ENCODE peak calls at places on chromosomes 11 and 22, in nine cellular contexts. L, F, Q, A, R, E, P, G and O are unnamed samples.

GRCh38 chr11:78416285-78417174 is 1.1 kb downstream of the GAB2 start:
- DNase-seq in L (peak; percentile 70), F (peak; percentile 60), Q (peak; percentile 47), A (peak; percentile 87), R (peak; percentile 87), E (peak; percentile 81), P (peak; percentile 78), G (peak; percentile 61), O (peak; percentile 81)

GRCh38 chr22:25729595-25729994 is 12.4 kb upstream of the MYO18B start:
- DNase-seq in L (no peak), F (no peak), Q (no peak), A (no peak), R (no peak), E (no peak), P (no peak), G (no peak), O (no peak)

GRCh38 chr11:121595717-121596156 is 143.0 kb upstream of the SORL1-AS1 start:
- DNase-seq in L (no peak), F (no peak), Q (no peak), A (no peak), R (peak; percentile 100), E (peak; percentile 8), P (no peak), G (no peak), O (peak; percentile 59)

GRCh38 chr11:122656631-122657101 is 1.1 kb downstream of the UBASH3B start:
- DNase-seq in L (peak; percentile 37), F (peak; percentile 31), Q (peak; percentile 8), A (peak; percentile 41), R (peak; percentile 52), E (peak; percentile 60), P (peak; percentile 42), G (peak; percentile 26), O (no peak)

GRCh38 chr11:70210051-70210501 is 7.0 kb downstream of the FADD start:
- DNase-seq in L (no peak), F (no peak), Q (no peak), A (no peak), R (peak; percentile 84), E (no peak), P (no peak), G (no peak), O (no peak)

GRCh38 chr11:13962562-13963168 is at the start of gene SPON1:
- DNase-seq in L (peak; percentile 41), F (peak; percentile 18), Q (peak; percentile 10), A (peak; percentile 75), R (peak; percentile 13), E (no peak), P (peak; percentile 82), G (peak; percentile 22), O (no peak)

GRCh38 chr22:38397189-38398097 is 57.6 kb downstream of the KCNJ4 start:
- DNase-seq in L (no peak), F (no peak), Q (no peak), A (peak; percentile 61), R (peak; percentile 28), E (no peak), P (no peak), G (no peak), O (no peak)

GRCh38 chr11:123264431-123264780 is 69.4 kb upstream of the CLMP start:
- DNase-seq in L (no peak), F (no peak), Q (no peak), A (no peak), R (no peak), E (no peak), P (no peak), G (no peak), O (no peak)

GRCh38 chr22:43155789-43156188 is 4.4 kb downstream of the TSPO start:
- DNase-seq in L (no peak), F (no peak), Q (no peak), A (no peak), R (no peak), E (no peak), P (no peak), G (no peak), O (no peak)

GRCh38 chr22:21650823-21651520 is 8.9 kb downstream of the SDF2L1 start:
- DNase-seq in L (no peak), F (no peak), Q (no peak), A (no peak), R (no peak), E (no peak), P (peak; percentile 24), G (no peak), O (no peak)